ENCODE peak calls at places on chromosome 2, in five cellular contexts. P is NCI-H1092 treated with DMSO at 0.1 percent for 48 hours, M is endothelial cell, W is heart left ventricle, B is anterior cingulate cortex. N is an unnamed sample.

GRCh38 chr2:158629116-158629515 is 166.0 kb upstream of the DAPL1 start:
- DNase-seq in B (no peak), P (no peak), M (no peak), W (no peak), N (no peak)

GRCh38 chr2:29014331-29014730 is 33.2 kb downstream of the TOGARAM2 start:
- DNase-seq in P (no peak), B (no peak), M (no peak), W (no peak), N (no peak)

GRCh38 chr2:232504438-232504837 is 15.8 kb upstream of the PRSS56 start:
- DNase-seq in B (no peak), P (no peak), W (no peak), M (no peak), N (no peak)

GRCh38 chr2:210158236-210158635 is 13.0 kb downstream of the KANSL1L start:
- DNase-seq in W (no peak), P (no peak), M (no peak), B (no peak), N (no peak)

GRCh38 chr2:18159899-18160298 is 281.4 kb downstream of the KCNS3 start:
- DNase-seq in P (no peak), B (no peak), W (peak), M (no peak), N (no peak)

GRCh38 chr2:105746177-105747080 is 1.7 kb downstream of the NCK2 start:
- DNase-seq in W (peak), B (no peak), M (peak), P (no peak), N (peak)

GRCh38 chr2:108593547-108594098 is 59.4 kb downstream of the LIMS1 start:
- DNase-seq in P (no peak), B (no peak), W (no peak), M (no peak), N (no peak)

GRCh38 chr2:159853101-159853500 is 55.1 kb upstream of the CD302 start:
- DNase-seq in P (no peak), M (no peak), W (no peak), B (no peak), N (no peak)

GRCh38 chr2:144372484-144373195 is 147.3 kb downstream of the ZEB2 start:
- DNase-seq in W (no peak), P (no peak), B (no peak), M (no peak), N (peak)